ENCODE peak calls at places on chromosomes 3 and 15, in seven cellular contexts. S is IMR-90, I is neuronal stem cell, F is H1, Q is mesenchymal stem cell, L is H9, J is trophoblast cell. Z is an unnamed sample.

GRCh38 chr3:175383366-175383765 is 524.2 kb downstream of the NAALADL2 start:
- DNase-seq in I (no peak), Q (no peak), F (no peak), J (no peak), L (no peak), S (peak), Z (no peak)

GRCh38 chr3:34053631-34054030 is 255.2 kb downstream of the PDCD6IP start:
- DNase-seq in L (no peak), I (no peak), Q (no peak), S (peak), F (no peak), J (no peak), Z (no peak)

GRCh38 chr3:122993573-122993972 is 34.0 kb downstream of the SEMA5B start:
- DNase-seq in J (no peak), Q (no peak), S (no peak), F (no peak), I (no peak), L (no peak), Z (no peak)

GRCh38 chr3:8996681-8997121 is 33.4 kb upstream of the RAD18 start:
- DNase-seq in Q (peak), S (peak), J (no peak), L (peak), F (no peak), I (no peak), Z (peak)

GRCh38 chr3:71050521-71051258 is 532.8 kb downstream of the FOXP1 start:
- DNase-seq in Q (peak), L (no peak), S (peak), J (no peak), F (no peak), I (no peak), Z (no peak)

GRCh38 chr3:4848176-4848575 is 131.1 kb upstream of the BHLHE40 start:
- DNase-seq in Q (no peak), I (no peak), L (no peak), J (no peak), F (no peak), S (no peak), Z (no peak)

GRCh38 chr3:153051427-153052095 is 110.5 kb upstream of the RAP2B start:
- DNase-seq in I (no peak), J (peak), Q (peak), S (peak), F (no peak), L (no peak), Z (no peak)

GRCh38 chr3:153722157-153722556 is 399.0 kb upstream of the ARHGEF26 start:
- DNase-seq in I (no peak), Q (no peak), L (no peak), J (no peak), S (no peak), F (no peak), Z (no peak)

DNA sequence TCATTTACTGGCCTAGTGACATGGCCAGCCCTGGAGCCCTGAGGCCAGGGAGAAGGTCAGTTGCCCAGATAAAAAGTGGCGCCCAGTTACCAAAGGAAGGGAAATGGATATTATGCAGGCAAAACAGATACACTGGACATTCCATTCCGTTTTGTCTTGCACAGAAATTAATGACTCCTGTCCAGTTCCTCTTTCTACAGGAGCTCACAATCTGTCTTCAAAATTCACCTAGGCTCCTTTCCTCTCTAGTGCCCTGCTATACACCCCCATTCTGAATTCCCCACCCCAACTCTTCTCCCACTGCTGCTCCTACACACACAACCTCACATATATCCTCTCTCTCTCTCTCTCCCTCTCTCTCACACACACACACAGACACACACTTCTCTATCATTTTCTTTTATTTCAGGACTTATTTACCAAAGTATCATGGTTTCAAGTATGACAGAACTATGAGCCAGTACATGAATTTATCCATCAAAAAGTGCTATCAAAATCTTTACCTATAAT is 229.0 kb downstream of the MAGI1 start:
- DNase-seq in J (no peak), L (no peak), S (no peak), I (no peak), F (no peak), Q (no peak), Z (no peak)
- H2AK5ac ChIP-seq in J (no peak), L (no peak), S (no peak), I (no peak), F (no peak), Q (no peak), Z (no peak)

GRCh38 chr15:43280996-43281395 is 14.3 kb upstream of the TGM5 start:
- DNase-seq in L (no peak), J (no peak), F (no peak), S (no peak), I (no peak), Q (no peak), Z (no peak)

GRCh38 chr15:43285609-43286037 is 18.9 kb upstream of the TGM5 start:
- DNase-seq in F (no peak), Q (peak), S (peak), L (no peak), I (peak), J (peak), Z (peak)

GRCh38 chr15:43279496-43279895 is 12.8 kb upstream of the TGM5 start:
- DNase-seq in S (no peak), J (no peak), L (no peak), I (no peak), F (no peak), Q (no peak), Z (no peak)

GRCh38 chr15:43278869-43279268 is 12.1 kb upstream of the TGM5 start:
- DNase-seq in Q (no peak), F (no peak), S (no peak), L (no peak), I (no peak), J (no peak), Z (no peak)

DNA sequence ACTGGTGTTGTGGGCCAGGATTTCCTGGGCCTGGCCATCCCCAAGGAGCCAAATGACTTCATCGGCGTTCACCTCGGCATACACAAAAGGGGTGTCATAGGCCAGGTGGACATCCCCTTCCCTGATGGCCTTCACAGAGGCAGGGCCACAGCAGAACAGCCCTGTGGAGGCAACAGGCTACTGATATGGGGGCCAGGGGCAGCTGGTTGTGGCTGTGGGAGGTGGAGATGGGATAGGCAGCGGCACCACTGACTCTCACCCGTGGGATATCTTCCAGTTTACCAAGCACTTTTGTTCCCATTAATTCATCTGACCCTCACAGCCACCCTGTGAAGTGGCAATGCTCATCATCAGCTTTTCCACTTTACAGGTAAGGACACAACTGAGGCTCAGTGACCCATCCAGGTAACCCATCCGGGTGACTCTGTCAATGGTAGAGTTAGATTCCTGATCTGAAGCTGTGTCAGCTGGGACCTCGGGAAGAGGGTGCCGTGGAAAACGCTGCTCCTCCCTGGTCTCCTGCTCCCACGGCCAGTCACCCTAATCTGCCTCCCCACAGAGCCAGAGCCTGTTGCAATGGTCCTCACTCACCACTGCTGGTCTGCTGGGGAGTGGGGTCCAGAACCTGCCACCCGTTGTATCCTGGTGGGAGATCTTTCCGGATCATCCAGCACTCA is 15.3 kb upstream of the TGM5 start:
- DNase-seq in L (no peak), F (no peak), J (no peak), S (no peak), Q (no peak), I (no peak), Z (no peak)
- H3K23ac ChIP-seq in L (no peak), F (no peak), J (no peak), S (no peak), Q (no peak), I (no peak), Z (no peak)

GRCh38 chr3:31247063-31247447 is 285.7 kb upstream of the STT3B start:
- DNase-seq in J (no peak), S (no peak), Q (no peak), I (no peak), L (no peak), F (no peak), Z (no peak)
- H2AK5ac ChIP-seq in J (no peak), S (no peak), Q (no peak), I (no peak), L (no peak), F (no peak), Z (no peak)

DNA sequence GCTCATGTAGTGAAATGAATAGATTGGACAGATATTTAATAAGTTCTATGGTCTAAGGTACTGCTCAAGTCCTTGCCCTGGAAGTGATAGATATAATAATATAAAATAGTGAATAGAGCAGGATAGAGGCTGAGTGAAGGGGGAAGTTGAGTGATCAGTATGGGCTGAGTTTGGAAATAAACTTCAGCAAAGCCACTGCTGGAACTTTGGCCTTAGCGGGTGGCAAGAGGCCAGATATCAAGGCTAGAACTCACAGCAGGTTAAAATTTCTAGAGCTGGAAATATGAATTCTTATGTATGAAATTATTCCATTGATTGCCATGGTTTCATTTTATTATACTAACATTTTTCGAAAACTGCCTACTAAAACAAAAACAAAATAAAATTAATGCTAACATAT is 267.6 kb upstream of the DPH6 start:
- DNase-seq in F (no peak), J (no peak), S (no peak), I (no peak), Q (no peak), L (no peak), Z (no peak)
- H3K23ac ChIP-seq in F (no peak), J (no peak), S (no peak), I (no peak), Q (no peak), L (no peak), Z (no peak)

DNA sequence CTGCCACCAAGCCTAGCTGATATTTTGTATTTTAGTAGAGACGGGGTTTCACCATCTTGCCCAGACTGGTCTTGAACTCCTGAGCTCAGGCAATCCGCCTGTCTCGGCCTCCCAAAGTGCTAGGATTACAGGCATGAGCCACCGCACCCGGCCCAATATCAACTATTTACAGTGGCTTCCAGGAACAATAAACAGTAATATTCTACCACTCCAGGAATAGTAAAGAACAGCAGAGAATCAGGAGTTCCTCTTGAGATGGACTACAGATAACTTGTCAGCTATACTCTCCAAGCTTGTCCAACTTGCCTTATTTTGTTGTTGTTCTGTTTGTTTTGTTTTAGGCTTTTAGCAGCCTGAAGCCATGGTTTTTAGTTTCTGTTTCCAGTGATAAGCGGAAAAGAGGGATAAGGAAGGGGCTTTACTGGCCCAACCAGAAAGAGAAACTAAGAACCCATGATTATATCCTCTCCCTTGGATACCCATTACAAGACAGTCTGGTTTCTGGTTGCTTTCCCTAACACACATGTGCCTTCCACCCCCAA is 36.8 kb downstream of the ARHGEF3 start:
- DNase-seq in L (no peak), J (no peak), Q (peak), I (no peak), S (no peak), F (no peak), Z (no peak)
- H2AK5ac ChIP-seq in L (no peak), J (no peak), Q (no peak), I (no peak), S (no peak), F (no peak), Z (no peak)

DNA sequence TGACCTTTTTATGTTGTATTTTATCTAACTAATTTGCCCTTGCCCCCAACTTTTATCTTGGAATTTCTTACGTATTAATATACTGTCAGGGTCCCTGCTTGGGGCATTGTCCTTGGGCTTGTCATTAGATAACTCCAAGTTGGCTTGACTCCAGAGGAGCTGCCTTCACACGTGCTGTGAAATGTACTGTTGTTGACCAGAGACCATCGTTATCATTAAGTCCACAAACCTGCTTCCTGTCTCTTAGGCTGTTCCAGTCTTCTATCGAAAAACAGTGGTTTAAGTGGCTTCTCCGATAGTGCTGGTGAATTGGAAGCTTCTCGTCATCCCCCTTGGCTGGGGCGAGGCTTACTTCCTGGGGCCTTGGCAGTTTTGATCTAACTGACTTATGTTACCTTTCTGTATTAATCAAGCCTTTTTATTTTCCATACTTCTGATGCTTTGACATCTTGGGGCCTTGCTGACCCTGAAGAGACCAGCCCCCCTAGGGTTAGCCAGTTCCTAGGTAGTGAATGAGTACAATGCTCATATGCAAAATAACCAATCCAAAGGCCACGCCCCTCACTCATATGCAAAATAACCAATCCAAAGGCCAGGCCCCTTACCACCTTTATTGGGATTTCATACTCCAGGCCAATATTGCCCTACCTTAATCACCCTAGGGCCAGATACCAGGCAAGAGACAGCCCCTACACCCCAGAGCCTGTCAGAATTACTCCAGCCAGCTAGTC is 164.5 kb downstream of the IGF1R start:
- DNase-seq in J (no peak), S (no peak), Q (no peak), I (no peak), F (no peak), L (no peak), Z (peak)
- H3K23ac ChIP-seq in J (no peak), S (no peak), Q (no peak), I (no peak), F (no peak), L (no peak), Z (no peak)

DNA sequence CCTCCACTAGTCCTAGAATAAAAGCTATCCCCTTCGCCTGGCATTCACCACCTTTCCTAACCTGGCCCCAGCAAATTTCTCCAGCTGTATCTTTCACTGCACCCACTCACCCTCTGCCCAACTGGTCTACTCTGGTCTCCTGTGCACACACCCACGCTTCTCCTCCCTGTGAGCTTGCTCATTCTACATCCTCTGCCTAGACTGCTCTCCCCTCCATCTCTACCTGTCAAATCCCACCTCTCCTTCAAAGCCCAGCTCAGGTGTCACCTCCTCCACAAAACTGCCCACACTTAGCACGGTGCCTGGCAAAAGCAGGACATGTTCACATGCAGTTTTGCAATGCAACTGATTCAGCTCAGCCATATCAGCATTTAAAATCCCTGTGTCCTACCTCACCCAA is 45.8 kb upstream of the NTRK3 start:
- DNase-seq in S (no peak), I (no peak), L (no peak), F (no peak), Q (no peak), J (no peak), Z (no peak)
- H2AK5ac ChIP-seq in S (no peak), I (no peak), L (no peak), F (no peak), Q (no peak), J (no peak), Z (no peak)

GRCh38 chr3:42497009-42497731 is 5.3 kb upstream of the VIPR1 start:
- DNase-seq in L (peak), I (peak), J (no peak), S (peak), Q (peak), F (peak), Z (peak)
- H3K23ac ChIP-seq in L (no peak), I (no peak), J (no peak), S (no peak), Q (peak), F (no peak), Z (no peak)

GRCh38 chr3:28149960-28150359 is 91.5 kb upstream of the CMC1 start:
- DNase-seq in F (no peak), J (no peak), L (no peak), S (no peak), Q (no peak), I (no peak), Z (no peak)

GRCh38 chr3:28150465-28151206 is 90.8 kb upstream of the CMC1 start:
- DNase-seq in F (no peak), S (no peak), L (no peak), J (no peak), I (no peak), Q (no peak), Z (no peak)

GRCh38 chr3:28151207-28151550 is 90.2 kb upstream of the CMC1 start:
- DNase-seq in F (no peak), J (no peak), L (no peak), I (no peak), S (no peak), Q (no peak), Z (no peak)

GRCh38 chr3:28151608-28152228 is 89.7 kb upstream of the CMC1 start:
- DNase-seq in S (no peak), I (no peak), J (no peak), F (no peak), L (no peak), Q (no peak), Z (no peak)
- H2AK5ac ChIP-seq in S (no peak), I (no peak), J (no peak), F (no peak), L (no peak), Q (no peak), Z (no peak)

Z was measured in mesendoderm.